ENCODE peak calls at places on chromosomes 3 and 15, in ten cellular contexts. W is foreskin keratinocyte, H is epithelial cell of esophagus, K is GM12865, J is neural progenitor cell, O is cardiac muscle cell, B is esophagus squamous epithelium, R is nephron progenitor cell, N is PC-9, E is lower leg skin. C is an unnamed sample.
A peak's percentile ranks its signal among the peaks of the same experiment; 100 is the strongest.

GRCh38 chr3:187104956-187105355 is 34.3 kb downstream of the RPL39L start:
- DNase-seq in E (no peak), R (no peak), N (no peak), J (no peak), H (no peak), W (no peak), O (peak; percentile 83), B (no peak), K (no peak), C (no peak)

GRCh38 chr3:194267744-194268658 is 83.1 kb downstream of the CPN2 start:
- DNase-seq in R (no peak), K (no peak), N (no peak), J (no peak), E (peak; percentile 86), H (no peak), W (no peak), B (no peak), O (peak; percentile 95), C (no peak)

GRCh38 chr3:110414851-110415250 is 656.8 kb upstream of the NECTIN3 start:
- DNase-seq in N (no peak), H (peak; percentile 83), J (no peak), E (no peak), K (no peak), R (no peak), B (no peak), O (peak; percentile 64), W (peak; percentile 85), C (no peak)

GRCh38 chr15:89136818-89137772 is 48.8 kb downstream of the ABHD2 start:
- DNase-seq in N (peak; percentile 36), K (no peak), H (no peak), E (no peak), B (no peak), R (no peak), W (no peak), J (no peak), O (no peak), C (no peak)

GRCh38 chr3:196666001-196666867 is 26.7 kb downstream of the NRROS start:
- DNase-seq in B (no peak), R (no peak), E (no peak), J (peak; percentile 95), O (peak; percentile 95), K (no peak), N (peak; percentile 74), H (peak; percentile 91), W (peak; percentile 88), C (no peak)

GRCh38 chr3:1693145-1693544 is 405.5 kb upstream of the CNTN4 start:
- DNase-seq in H (no peak), B (no peak), J (no peak), O (no peak), E (no peak), N (no peak), W (no peak), R (no peak), K (no peak), C (no peak)

GRCh38 chr15:35784745-35785144 is 238.8 kb upstream of the DPH6 start:
- DNase-seq in W (no peak), J (no peak), N (no peak), R (no peak), H (no peak), E (no peak), B (no peak), O (peak; percentile 17), K (no peak), C (no peak)

GRCh38 chr15:100301905-100302431 is 39.8 kb downstream of the ADAMTS17 start:
- DNase-seq in K (no peak), B (no peak), J (no peak), N (no peak), R (no peak), W (no peak), E (no peak), H (no peak), O (no peak), C (no peak)

DNA sequence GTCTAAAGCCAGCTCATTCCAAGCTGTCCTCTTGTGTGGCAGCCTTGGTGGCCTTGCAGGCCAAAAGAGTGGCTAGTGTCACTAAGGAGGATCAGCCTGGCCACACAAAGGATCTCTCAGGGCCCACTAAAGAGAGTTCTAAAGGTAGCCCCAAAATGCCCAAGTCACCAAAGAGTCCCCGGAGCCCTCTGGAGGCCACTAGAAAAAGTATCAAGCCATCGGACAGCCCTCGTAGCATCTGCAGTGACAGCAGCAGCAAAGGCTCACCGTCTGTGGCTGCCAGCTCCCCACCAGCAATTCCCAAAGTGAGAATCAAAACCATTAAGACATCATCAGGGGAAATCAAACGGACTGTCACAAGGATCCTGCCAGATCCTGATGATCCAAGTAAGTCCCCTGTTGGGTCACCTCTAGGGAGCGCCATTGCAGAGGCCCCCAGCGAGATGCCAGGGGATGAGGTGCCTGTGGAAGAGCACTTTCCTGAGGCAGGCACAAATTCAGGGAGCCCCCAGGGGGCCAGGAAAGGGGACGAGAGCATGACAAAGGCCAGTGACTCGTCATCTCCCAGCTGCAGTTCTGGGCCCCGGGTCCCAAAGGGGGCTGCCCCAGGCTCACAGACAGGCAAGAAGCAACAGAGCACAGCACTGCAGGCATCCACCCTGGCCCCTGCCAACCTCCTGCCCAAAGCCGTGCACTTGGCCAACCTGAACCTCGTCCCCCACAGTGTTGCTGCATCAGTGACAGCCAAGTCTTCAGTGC is 33.5 kb upstream of the ALPK3 start:
- DNase-seq in R (no peak), N (no peak), J (no peak), B (no peak), O (no peak), W (no peak), K (no peak), E (no peak), H (no peak), C (no peak)
- TF ChIP-seq CTCF in R (no peak), N (no peak), J (peak; percentile 34), B (no peak), O (no peak), W (peak; percentile 7), K (no peak), E (no peak), H (no peak), C (no peak)

GRCh38 chr15:69290346-69291164 is 8.2 kb upstream of the PAQR5 start:
- DNase-seq in R (no peak), N (no peak), H (peak; percentile 39), E (no peak), O (peak; percentile 60), W (no peak), B (no peak), J (no peak), K (no peak), C (no peak)
- TF ChIP-seq CTCF in R (no peak), N (no peak), H (no peak), E (no peak), O (no peak), W (no peak), B (no peak), J (no peak), K (no peak), C (no peak)

GRCh38 chr3:114152519-114153151 is 26.2 kb downstream of the DRD3 start:
- DNase-seq in N (peak; percentile 60), O (peak; percentile 90), B (peak; percentile 30), J (peak; percentile 82), H (peak; percentile 71), W (peak; percentile 54), E (peak; percentile 93), K (peak; percentile 84), R (peak; percentile 87), C (peak; percentile 82)

GRCh38 chr3:114157321-114157720 is 21.5 kb downstream of the DRD3 start:
- DNase-seq in K (no peak), B (no peak), R (no peak), E (no peak), J (no peak), H (no peak), N (no peak), W (no peak), O (no peak), C (no peak)

GRCh38 chr3:114154321-114154821 is 24.5 kb downstream of the DRD3 start:
- DNase-seq in K (no peak), W (no peak), H (peak; percentile 17), B (no peak), J (peak; percentile 23), N (no peak), R (no peak), O (no peak), E (no peak), C (no peak)

GRCh38 chr3:114151091-114151490 is 27.8 kb downstream of the DRD3 start:
- DNase-seq in N (no peak), O (no peak), J (no peak), E (no peak), W (no peak), B (no peak), R (no peak), H (no peak), K (no peak), C (no peak)

DNA sequence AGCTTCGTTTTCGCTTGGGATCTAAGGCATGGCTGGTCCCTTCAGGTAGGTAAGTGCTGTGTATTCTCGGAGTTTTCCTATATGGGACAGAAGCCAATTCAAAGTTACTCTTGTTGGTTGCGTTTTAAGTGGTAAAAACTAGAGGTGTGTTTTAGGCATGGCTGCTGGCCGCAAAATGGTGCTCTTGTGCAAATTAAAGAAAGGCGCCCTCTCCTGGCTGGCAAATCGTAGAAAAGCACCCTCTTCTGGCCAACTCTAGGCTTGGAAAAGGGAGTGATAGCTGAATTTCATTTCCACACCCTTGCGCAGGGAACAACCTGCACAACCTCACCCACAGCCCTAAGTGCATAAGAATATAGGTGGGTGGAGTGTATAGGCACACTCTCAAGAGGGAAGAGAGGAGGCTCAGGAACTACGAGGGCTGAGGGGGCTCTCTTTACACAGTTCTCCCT is 23.5 kb downstream of the DRD3 start:
- DNase-seq in W (no peak), N (no peak), K (peak; percentile 55), B (no peak), O (peak; percentile 54), R (peak; percentile 18), H (peak; percentile 32), E (no peak), J (peak; percentile 61), C (peak; percentile 28)
- TF ChIP-seq CTCF in W (peak; percentile 63), N (peak; percentile 43), K (peak; percentile 54), B (peak; percentile 32), O (peak; percentile 55), R (peak; percentile 24), H (peak; percentile 51), E (no peak), J (peak; percentile 70), C (peak; percentile 62)

GRCh38 chr3:52910823-52911222 is 13.5 kb upstream of the STIMATE start:
- DNase-seq in N (no peak), W (no peak), O (no peak), E (no peak), H (no peak), J (no peak), K (no peak), R (no peak), B (no peak), C (no peak)

GRCh38 chr3:52912885-52913731 is 15.8 kb upstream of the STIMATE start:
- DNase-seq in B (no peak), R (no peak), H (no peak), O (no peak), N (no peak), W (no peak), E (no peak), J (no peak), K (no peak), C (no peak)

GRCh38 chr3:52904552-52904951 is 7.2 kb upstream of the STIMATE start:
- DNase-seq in N (no peak), E (no peak), B (no peak), W (no peak), R (no peak), H (no peak), K (no peak), J (no peak), O (no peak), C (no peak)

GRCh38 chr3:52904000-52904399 is 6.7 kb upstream of the STIMATE start:
- DNase-seq in N (no peak), O (no peak), R (no peak), H (no peak), J (no peak), B (no peak), K (no peak), E (no peak), W (no peak), C (no peak)

GRCh38 chr3:52907497-52907896 is 10.1 kb upstream of the STIMATE start:
- DNase-seq in O (no peak), E (no peak), K (no peak), N (no peak), J (no peak), B (no peak), R (no peak), W (no peak), H (no peak), C (no peak)
- TF ChIP-seq CTCF in O (no peak), E (no peak), K (no peak), N (no peak), J (no peak), B (no peak), R (no peak), W (no peak), H (no peak), C (no peak)